ENCODE peak calls at places on chromosomes 6 and 20, in four cellular contexts. S is neural progenitor cell, F is adipocyte, W is Panc1. P is an unnamed sample.
A peak's percentile ranks its signal among the peaks of the same experiment; 100 is the strongest.

GRCh38 chr6:3208096-3208774 is 19.2 kb downstream of the TUBB2B start:
- DNase-seq in S (no peak), F (peak; percentile 89), W (no peak), P (peak; percentile 73)

GRCh38 chr6:96015321-96015790 is 418 bp upstream of the FUT9 start:
- DNase-seq in S (peak; percentile 92), F (no peak), W (no peak), P (no peak)

GRCh38 chr6:169993861-169994481 is 242.5 kb downstream of the ERMARD start:
- DNase-seq in F (no peak), S (no peak), W (no peak), P (no peak)

GRCh38 chr6:82337688-82338257 is 25.8 kb upstream of the TPBG start:
- DNase-seq in S (no peak), W (no peak), F (no peak), P (no peak)

GRCh38 chr6:119594907-119595306 is 245.3 kb upstream of the MAN1A1 start:
- DNase-seq in F (no peak), W (no peak), S (no peak), P (no peak)

GRCh38 chr6:26552205-26552604 is 14.0 kb downstream of the HMGN4 start:
- DNase-seq in W (no peak), S (no peak), F (no peak), P (no peak)

GRCh38 chr6:54618597-54618996 is 228.0 kb upstream of the FAM83B start:
- DNase-seq in F (no peak), S (no peak), W (no peak), P (no peak)

GRCh38 chr6:8219352-8219943 is 117.1 kb upstream of the EEF1E1 start:
- DNase-seq in W (peak; percentile 32), S (peak; percentile 60), F (peak; percentile 89), P (no peak)

DNA sequence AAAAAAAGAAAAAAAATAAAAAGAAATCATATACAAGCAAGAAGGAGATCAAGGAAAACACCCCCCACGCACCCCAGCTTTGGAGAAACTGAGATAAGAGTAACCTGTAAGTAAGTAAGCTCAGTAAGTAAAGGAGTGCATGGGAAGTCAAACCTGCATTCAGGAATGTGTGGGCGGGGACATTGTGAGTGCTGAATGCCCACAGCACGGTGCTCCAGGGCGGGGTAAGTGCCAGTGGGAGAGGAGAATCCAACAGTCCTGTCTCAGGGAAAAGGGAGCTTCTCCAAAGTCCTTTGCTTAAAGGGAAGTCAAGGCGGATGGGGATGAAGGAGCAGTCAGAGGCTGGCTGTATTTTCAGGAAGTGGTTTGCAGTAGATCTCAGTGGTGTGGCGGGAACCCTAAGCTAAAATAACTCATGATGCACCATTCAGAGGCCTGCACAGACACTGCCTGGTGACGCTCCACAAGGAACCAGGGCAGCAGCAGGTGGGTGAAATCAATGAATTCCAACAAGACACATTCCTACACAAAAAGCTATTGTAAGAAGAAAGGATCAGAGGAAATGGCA is 368.0 kb downstream of the QKI start:
- DNase-seq in S (no peak), W (no peak), F (no peak), P (no peak)
- H3K4me3 ChIP-seq in S (no peak overlapping the region), W (no peak overlapping the region), F (no peak overlapping the region), P (no peak overlapping the region)

GRCh38 chr6:63576985-63577712 is 4.9 kb downstream of the LOC128125822 start:
- DNase-seq in F (no peak), W (no peak), S (no peak), P (no peak)
- H3K36me3 ChIP-seq in F (peaks cover 59% of the 10 kb centered on the region), W (peaks cover 53% of the 10 kb centered on the region), S (peaks cover 54% of the 10 kb centered on the region), P (peaks cover 43% of the 10 kb centered on the region)

GRCh38 chr6:46850781-46851180 is 57.6 kb downstream of the MEP1A start:
- DNase-seq in S (no peak), W (no peak), F (no peak), P (no peak)

GRCh38 chr6:46849361-46849690 is 56.1 kb downstream of the MEP1A start:
- DNase-seq in W (no peak), F (no peak), S (no peak), P (no peak)

GRCh38 chr6:46845126-46845525 is 51.9 kb downstream of the MEP1A start:
- DNase-seq in W (no peak), F (no peak), S (no peak), P (no peak)

GRCh38 chr6:46848684-46849360 is 55.6 kb downstream of the MEP1A start:
- DNase-seq in F (peak; percentile 91), S (peak; percentile 94), W (peak; percentile 18), P (peak; percentile 87)
- H3K4me3 ChIP-seq in F (peak overlapping the region; percentile 35), S (peak overlapping the region; percentile 30), W (no peak overlapping the region), P (no peak overlapping the region)

DNA sequence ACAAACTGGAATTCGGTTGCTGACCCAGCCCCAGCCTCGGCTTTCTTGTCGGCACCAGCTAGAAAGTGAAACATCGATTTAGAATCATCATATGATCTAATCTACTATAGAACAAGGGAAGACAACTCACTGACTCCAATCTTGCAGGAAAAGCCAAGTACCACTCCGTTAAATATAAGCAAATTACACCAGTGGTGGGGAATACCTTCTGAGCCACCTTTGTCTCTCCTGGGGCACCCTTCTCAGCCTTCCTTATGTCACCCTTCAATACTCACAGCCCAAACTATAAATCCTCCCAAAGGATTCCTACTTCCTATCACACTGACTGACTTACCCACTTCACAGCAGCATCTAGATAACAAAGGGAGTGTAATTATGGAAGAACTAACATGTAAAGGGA is 7.5 kb downstream of the RPS10 start:
- DNase-seq in W (no peak), S (no peak), F (no peak), P (no peak)
- H3K36me3 ChIP-seq in W (peaks cover 7% of the 10 kb centered on the region), S (peaks cover 24% of the 10 kb centered on the region), F (peaks cover 73% of the 10 kb centered on the region), P (peaks cover 73% of the 10 kb centered on the region)

DNA sequence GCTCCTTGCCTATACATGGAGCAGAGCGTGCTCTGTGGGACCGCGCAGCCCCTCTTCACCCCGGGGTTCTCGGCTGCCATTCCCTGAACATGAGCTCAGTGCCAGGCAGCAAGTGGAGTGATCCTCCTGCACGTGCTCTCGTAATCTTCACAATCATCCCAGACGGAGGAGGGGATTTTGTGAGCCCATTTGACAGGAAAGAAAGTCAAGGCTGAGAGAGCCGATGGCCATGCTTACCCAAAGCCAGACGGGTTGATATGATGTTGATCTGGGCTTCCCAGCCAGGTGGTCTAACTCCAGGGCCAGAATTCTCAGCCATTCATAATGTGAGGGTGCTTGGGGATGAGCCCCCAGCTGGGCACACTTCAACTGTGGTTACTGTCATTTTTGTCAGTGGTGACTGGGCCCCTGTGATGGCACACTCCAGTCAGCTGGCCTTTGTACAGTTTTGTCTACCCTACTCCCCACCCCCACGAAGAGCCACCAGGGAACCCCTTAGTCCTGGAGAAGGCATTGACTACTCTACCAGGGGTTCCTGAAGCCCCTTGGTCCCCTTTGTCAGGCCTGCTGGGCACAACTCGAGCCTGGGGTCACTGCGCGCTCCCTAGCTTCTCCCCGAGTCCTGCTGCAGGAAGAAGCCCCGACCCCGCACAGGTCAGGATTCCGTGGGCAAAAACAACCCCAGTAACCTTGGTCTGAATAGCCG is 1.5 kb downstream of the APCDD1L start:
- DNase-seq in S (no peak), F (no peak), W (no peak), P (no peak)
- H3K4me3 ChIP-seq in S (peak overlapping the region; percentile 51), F (peak overlapping the region; percentile 81), W (no peak overlapping the region), P (no peak overlapping the region)

GRCh38 chr6:36604090-36605060 is 10.2 kb downstream of the SRSF3 start:
- DNase-seq in F (no peak), W (no peak), S (no peak), P (no peak)
- H3K36me3 ChIP-seq in F (peaks cover 91% of the 10 kb centered on the region), W (peaks cover 66% of the 10 kb centered on the region), S (peaks cover 70% of the 10 kb centered on the region), P (peaks cover 97% of the 10 kb centered on the region)

GRCh38 chr20:2691663-2692035 is 931 bp upstream of the EBF4 start:
- DNase-seq in S (no peak), F (no peak), W (no peak), P (no peak)

GRCh38 chr20:2693286-2693995 is 861 bp downstream of the EBF4 start:
- DNase-seq in S (peak; percentile 77), W (no peak), F (peak; percentile 69), P (no peak)

GRCh38 chr20:2692036-2692885 is at the start of gene EBF4:
- DNase-seq in S (peak; percentile 78), F (peak; percentile 75), W (no peak), P (peak; percentile 69)

GRCh38 chr20:2693996-2694471 is 1.5 kb downstream of the EBF4 start:
- DNase-seq in F (no peak), W (no peak), S (peak; percentile 56), P (no peak)

GRCh38 chr20:2692886-2693285 is 306 bp downstream of the EBF4 start:
- DNase-seq in S (peak; percentile 67), W (no peak), F (peak; percentile 56), P (no peak)
- H3K4me3 ChIP-seq in S (no peak overlapping the region), W (peak overlapping the region; percentile 36), F (no peak overlapping the region), P (peak overlapping the region; percentile 43)

GRCh38 chr20:63405102-63405730 is 44.1 kb upstream of the CHRNA4 start:
- DNase-seq in W (no peak), F (no peak), S (no peak), P (no peak)

GRCh38 chr20:63406617-63407245 is 45.6 kb upstream of the CHRNA4 start:
- DNase-seq in W (no peak), S (no peak), F (no peak), P (no peak)

GRCh38 chr20:63407928-63408683 is 47.0 kb upstream of the CHRNA4 start:
- DNase-seq in W (no peak), F (no peak), S (no peak), P (no peak)

GRCh38 chr20:63404129-63405085 is 43.3 kb upstream of the CHRNA4 start:
- DNase-seq in F (no peak), S (no peak), W (no peak), P (no peak)

DNA sequence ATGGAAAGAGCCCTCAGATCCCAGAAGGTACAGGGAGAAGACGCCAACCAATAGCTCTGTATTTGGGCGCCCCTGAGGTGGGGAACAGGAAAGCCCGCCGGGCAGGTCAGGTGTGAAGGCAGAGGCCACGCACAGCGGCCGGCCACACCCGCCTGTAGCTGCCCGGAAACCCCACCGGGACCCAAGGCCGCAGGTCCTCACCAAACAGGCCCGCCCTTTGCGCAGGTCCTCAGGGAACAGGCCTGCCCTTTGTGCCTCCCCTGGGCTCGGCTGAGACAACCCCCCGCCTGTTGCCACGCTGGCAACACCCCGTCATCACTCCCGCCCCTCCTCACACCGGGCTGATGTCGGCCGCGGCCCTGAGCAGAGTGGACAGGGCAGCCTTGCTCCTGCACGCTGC is 44.9 kb upstream of the CHRNA4 start:
- DNase-seq in F (no peak), S (no peak), W (no peak), P (no peak)
- H3K36me3 ChIP-seq in F (no peaks in the 10 kb centered on the region), S (no peaks in the 10 kb centered on the region), W (no peaks in the 10 kb centered on the region), P (no peaks in the 10 kb centered on the region)

DNA sequence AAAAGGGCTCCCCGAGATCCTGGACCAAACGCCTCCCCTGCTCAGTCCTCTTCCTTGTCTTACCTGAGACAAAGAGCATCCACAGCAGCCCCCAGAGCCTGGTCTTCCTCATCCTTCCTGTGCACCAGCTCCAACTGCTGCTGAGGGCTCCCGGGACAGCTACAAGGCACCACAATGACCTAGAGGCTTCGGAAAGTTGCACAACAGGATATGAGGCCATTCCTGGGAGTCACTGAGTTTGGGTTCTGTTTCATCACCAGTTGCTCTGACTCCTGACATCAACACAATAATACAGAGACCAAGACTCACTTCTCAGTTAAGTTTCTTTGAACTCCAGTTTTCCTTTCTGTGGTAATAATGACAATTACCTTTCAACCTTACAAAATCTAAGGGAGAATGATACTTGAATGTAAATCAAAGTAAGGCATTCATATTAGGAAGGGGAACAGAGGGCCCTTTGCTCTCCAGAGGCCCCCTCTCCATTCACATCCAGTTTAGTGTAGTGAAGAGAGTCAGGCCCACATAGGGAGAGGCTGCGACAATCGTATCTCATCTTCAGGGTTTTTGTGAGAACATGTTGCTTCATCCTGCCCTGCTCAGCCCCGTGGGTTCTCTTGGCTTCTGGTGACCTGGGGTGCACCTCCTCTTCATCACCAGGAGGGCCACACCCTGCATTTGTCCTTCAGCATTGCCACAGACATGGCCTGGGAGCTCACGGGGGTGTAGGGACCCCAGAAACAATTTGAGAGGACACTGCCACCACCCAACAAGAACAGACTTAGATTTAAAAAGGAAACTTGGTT is at the start of gene TREM1:
- DNase-seq in F (peak; percentile 4), S (no peak), W (no peak), P (peak; percentile 72)
- H3K4me3 ChIP-seq in F (no peak within 1 kb of the TSS), S (no peak within 1 kb of the TSS), W (no peak within 1 kb of the TSS), P (no peak within 1 kb of the TSS)

P was measured in right atrium auricular region.